ENCODE peak calls at places on chromosomes 2 and 18, in nine cellular contexts. K is sigmoid colon, E is HepG2, B is ovary, D is K562, C is GM12878, M is stomach, Y is tibial nerve, Q is transverse colon. V is an unnamed sample.
A peak's percentile ranks its signal among the peaks of the same experiment; 100 is the strongest.

GRCh38 chr2:10447300-10448207 is 573 bp downstream of the ODC1 start:
- DNase-seq in K (no peak), E (peak; percentile 38), B (no peak), D (peak; percentile 80), C (peak; percentile 15), M (peak; percentile 67), Y (peak; percentile 24), Q (peak; percentile 69), V (peak; percentile 61)

GRCh38 chr18:50194623-50195532 is at the start of gene MYO5B:
- DNase-seq in K (no peak), E (peak; percentile 63), B (peak; percentile 39), D (peak; percentile 81), C (no peak), M (peak; percentile 91), Y (no peak), Q (peak; percentile 91), V (no peak)

GRCh38 chr2:144570566-144570965 is 50.6 kb upstream of the ZEB2 start:
- DNase-seq in K (no peak), E (no peak), B (no peak), D (no peak), C (no peak), M (no peak), Y (no peak), Q (no peak), V (no peak)

GRCh38 chr18:54043484-54044256 is 180.8 kb downstream of the MBD2 start:
- DNase-seq in K (no peak), E (no peak), B (no peak), D (no peak), C (no peak), M (no peak), Y (no peak), Q (no peak), V (no peak)

GRCh38 chr2:106065268-106065982 is 128.7 kb downstream of the UXS1 start:
- DNase-seq in K (no peak), E (no peak), B (peak; percentile 61), D (no peak), C (no peak), M (no peak), Y (no peak), Q (no peak), V (no peak)

GRCh38 chr2:159131882-159132281 is 154.6 kb downstream of the WDSUB1 start:
- DNase-seq in K (no peak), E (no peak), B (no peak), D (no peak), C (no peak), M (no peak), Y (no peak), Q (no peak), V (no peak)

GRCh38 chr2:206164261-206164862 is 4.7 kb downstream of the EEF1B2 start:
- DNase-seq in K (no peak), E (peak; percentile 34), B (no peak), D (no peak), C (no peak), M (no peak), Y (peak; percentile 75), Q (peak; percentile 13), V (no peak)

GRCh38 chr18:3832211-3832610 is 382.2 kb downstream of the TGIF1 start:
- DNase-seq in K (no peak), E (no peak), B (no peak), D (no peak), C (no peak), M (no peak), Y (no peak), Q (no peak), V (no peak)

GRCh38 chr2:144453486-144454158 is 66.3 kb downstream of the ZEB2 start:
- DNase-seq in K (no peak), E (no peak), B (no peak), D (no peak), C (no peak), M (no peak), Y (no peak), Q (no peak), V (no peak)

GRCh38 chr18:57850063-57850462 is 46.9 kb upstream of the ATP8B1 start:
- DNase-seq in K (no peak), E (no peak), B (no peak), D (no peak), C (no peak), M (no peak), Y (no peak), Q (no peak), V (no peak)

GRCh38 chr2:196453613-196454047 is 185.9 kb upstream of the CCDC150 start:
- DNase-seq in K (no peak), E (peak; percentile 52), B (no peak), D (peak; percentile 7), C (peak; percentile 72), M (no peak), Y (peak; percentile 55), Q (peak; percentile 31), V (no peak)

GRCh38 chr2:168436840-168437239 is 19.2 kb upstream of the CERS6 start:
- DNase-seq in K (no peak), E (no peak), B (no peak), D (no peak), C (no peak), M (no peak), Y (no peak), Q (no peak), V (no peak)

GRCh38 chr2:112813043-112813966 is 23.3 kb downstream of the IL1B start:
- DNase-seq in K (no peak), E (no peak), B (no peak), D (peak; percentile 29), C (no peak), M (no peak), Y (no peak), Q (no peak), V (no peak)

GRCh38 chr2:112814278-112814677 is 22.3 kb downstream of the IL1B start:
- DNase-seq in K (no peak), E (peak; percentile 34), B (no peak), D (no peak), C (no peak), M (no peak), Y (no peak), Q (no peak), V (no peak)

GRCh38 chr2:112811276-112811831 is 25.2 kb downstream of the IL1B start:
- DNase-seq in K (no peak), E (no peak), B (no peak), D (no peak), C (no peak), M (no peak), Y (no peak), Q (no peak), V (no peak)

GRCh38 chr2:112812318-112813042 is 24.1 kb downstream of the IL1B start:
- DNase-seq in K (no peak), E (no peak), B (no peak), D (peak; percentile 43), C (no peak), M (no peak), Y (no peak), Q (no peak), V (no peak)

DNA sequence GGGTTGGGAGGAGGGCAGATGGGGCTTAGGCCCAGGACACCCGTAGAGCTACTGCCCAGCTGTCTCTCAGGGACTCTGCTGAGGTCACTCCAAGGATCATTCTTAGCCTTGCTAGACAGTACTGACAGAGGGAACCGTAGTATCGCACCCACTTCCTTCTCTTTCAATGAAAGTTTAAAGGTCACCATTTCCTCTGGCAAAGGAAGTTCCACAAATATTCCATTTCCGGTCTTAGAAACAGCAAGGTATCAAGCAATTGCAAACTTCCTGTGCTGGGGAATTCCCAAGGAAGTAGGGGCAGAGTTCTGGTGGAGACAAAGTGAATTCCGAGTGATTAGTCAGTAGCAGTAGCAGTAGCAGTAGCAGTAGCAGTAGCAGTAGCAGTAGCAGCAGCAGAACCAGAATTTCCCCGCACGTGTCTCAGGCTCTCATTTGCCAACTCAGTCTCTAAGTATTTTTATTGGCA is 24.7 kb downstream of the IL1B start:
- DNase-seq in K (no peak), E (peak; percentile 24), B (no peak), D (no peak), C (no peak), M (no peak), Y (no peak), Q (no peak), V (no peak)
- TF ChIP-seq EP300 in K (peak; percentile 11), E (no peak), B (no peak), D (no peak), C (no peak), M (no peak), Y (peak; percentile 69), Q (no peak), V (no peak)

DNA sequence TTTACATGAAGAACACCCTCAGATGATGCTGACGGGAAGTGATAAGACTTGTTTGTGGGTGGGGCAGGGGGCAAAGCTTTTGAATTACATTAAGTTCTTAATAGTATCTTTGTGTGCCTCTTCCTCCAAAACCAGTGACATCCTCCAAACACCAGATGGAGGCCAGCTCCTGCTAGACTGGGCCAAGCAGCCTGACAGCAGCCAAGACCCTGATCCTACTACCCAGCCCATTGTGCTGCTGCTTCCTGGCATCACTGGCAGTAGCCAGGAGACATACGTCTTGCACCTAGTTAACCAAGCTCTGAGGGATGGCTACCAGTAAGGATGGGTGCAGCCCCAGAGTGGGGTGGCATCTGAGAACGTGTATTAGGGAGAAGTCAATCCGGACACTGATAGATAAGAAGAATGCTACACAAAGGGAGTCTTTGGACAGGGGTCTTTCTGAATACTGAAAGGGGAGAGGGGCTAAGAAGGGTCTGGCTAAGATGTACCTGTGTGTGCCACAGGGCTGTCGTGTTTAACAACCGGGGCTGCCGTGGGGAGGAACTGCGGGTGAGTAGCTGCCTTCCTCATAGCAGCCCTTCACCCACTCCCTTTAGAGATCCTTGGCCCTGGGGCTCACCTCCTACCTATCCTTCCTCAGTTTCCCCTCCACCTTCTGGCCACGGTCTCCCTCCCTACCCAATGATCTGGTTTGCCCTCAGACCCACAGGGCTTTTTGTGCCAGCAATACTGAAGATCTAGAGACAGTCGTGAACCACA is 5.4 kb downstream of the ABHD1 start:
- DNase-seq in K (no peak), E (no peak), B (no peak), D (no peak), C (no peak), M (no peak), Y (no peak), Q (no peak), V (no peak)
- TF ChIP-seq POLR2A in K (no peak), E (no peak), B (no peak), D (peak; percentile 37), C (no peak), M (no peak), Y (no peak), Q (no peak), V (no peak)

GRCh38 chr2:202375006-202375610 is 1.0 kb upstream of the BMPR2 start:
- DNase-seq in K (peak; percentile 84), E (peak; percentile 30), B (peak; percentile 84), D (no peak), C (no peak), M (peak; percentile 29), Y (peak; percentile 36), Q (peak; percentile 57), V (peak; percentile 84)
- H3K27me3 ChIP-seq in K (no peaks in the 10 kb centered on the region), E (no peaks in the 10 kb centered on the region), B (no peaks in the 10 kb centered on the region), D (no peaks in the 10 kb centered on the region), C (no peaks in the 10 kb centered on the region), M (no peaks in the 10 kb centered on the region), Y (no peaks in the 10 kb centered on the region), Q (no peaks in the 10 kb centered on the region), V (no peaks in the 10 kb centered on the region)

DNA sequence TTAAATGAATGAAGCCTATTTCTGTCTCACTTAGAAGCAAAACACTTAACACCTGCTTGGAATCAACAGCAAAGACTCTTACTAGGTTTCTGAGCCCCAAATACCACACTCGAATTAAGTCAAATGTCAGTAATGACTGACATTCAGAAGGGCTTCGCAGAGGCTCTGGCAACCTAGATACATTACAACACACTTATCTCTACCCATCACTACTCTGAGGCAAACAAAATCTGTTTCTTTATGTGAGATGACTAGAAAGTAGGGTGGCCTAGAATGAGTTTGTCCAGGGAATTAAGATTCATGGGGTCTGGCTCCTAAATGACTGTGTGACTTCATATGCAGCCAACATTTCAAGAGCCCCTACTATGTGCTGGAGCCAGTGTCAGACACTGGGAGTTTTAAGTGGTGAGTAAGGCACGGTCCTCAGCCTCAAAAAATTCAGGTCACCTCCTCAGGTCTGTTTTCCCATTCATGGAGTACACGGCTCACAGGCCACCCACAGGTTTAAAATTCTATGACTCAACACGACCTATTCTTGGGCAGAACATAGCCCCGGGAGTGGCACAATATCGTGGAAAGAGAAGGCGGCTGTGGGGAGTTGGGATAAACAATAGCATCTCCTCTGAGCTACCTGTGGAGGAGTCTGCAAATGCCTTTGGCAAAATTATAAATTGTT is 150.3 kb upstream of the ZFP36L2 start:
- DNase-seq in K (no peak), E (peak; percentile 43), B (no peak), D (no peak), C (no peak), M (no peak), Y (no peak), Q (no peak), V (no peak)
- TF ChIP-seq EP300 in K (no peak), E (no peak), B (no peak), D (no peak), C (no peak), M (no peak), Y (no peak), Q (no peak), V (no peak)